ENCODE peak calls at places on chromosomes 11 and 22, in six cellular contexts. A is SK-N-SH, P is breast epithelium, Q is PC-3, E is spleen, G is body of pancreas. D is an unnamed sample. For H3K9me3, the result is how much of the 10 kb centered on the place peaks cover.

GRCh38 chr11:117583063-117583801 is 213.8 kb downstream of the DSCAML1 start:
- DNase-seq in G (no peak), Q (no peak), E (no peak), P (no peak), A (peak), D (no peak)

GRCh38 chr11:116217006-116217405 is 555.8 kb downstream of the BUD13 start:
- DNase-seq in A (no peak), E (no peak), G (peak), Q (peak), P (no peak), D (no peak)

GRCh38 chr22:35914665-35915476 is 113.8 kb downstream of the RBFOX2 start:
- DNase-seq in E (no peak), A (peak), G (peak), P (peak), Q (peak), D (peak)

GRCh38 chr11:103529217-103529684 is 420.0 kb downstream of the DYNC2H1 start:
- DNase-seq in G (no peak), P (no peak), Q (peak), A (no peak), E (no peak), D (no peak)

GRCh38 chr11:91394718-91395414 is 829.8 kb upstream of the FAT3 start:
- DNase-seq in E (peak), G (peak), P (no peak), A (peak), Q (peak), D (no peak)

GRCh38 chr22:21734540-21735197 is 925 bp downstream of the YPEL1 start:
- DNase-seq in G (peak), A (no peak), P (no peak), Q (no peak), E (no peak), D (no peak)

GRCh38 chr11:94539420-94539819 is 4.3 kb upstream of the FUT4 start:
- DNase-seq in A (no peak), P (no peak), Q (peak), G (peak), E (no peak), D (no peak)

GRCh38 chr11:120034881-120035620 is 102.9 kb downstream of the TRIM29 start:
- DNase-seq in A (no peak), G (no peak), E (no peak), Q (no peak), P (no peak), D (no peak)

GRCh38 chr22:34917239-34917638 is 148.7 kb upstream of the ISX start:
- DNase-seq in A (no peak), Q (no peak), G (no peak), E (no peak), P (no peak), D (no peak)

GRCh38 chr22:27308513-27308912 is 493.0 kb downstream of the MN1 start:
- DNase-seq in E (no peak), G (no peak), A (no peak), Q (no peak), P (no peak), D (no peak)

GRCh38 chr22:38155703-38156102 is 25.9 kb downstream of the PLA2G6 start:
- DNase-seq in A (no peak), Q (no peak), P (no peak), E (no peak), G (no peak), D (no peak)

GRCh38 chr11:15663778-15664218 is 549.1 kb downstream of the INSC start:
- DNase-seq in G (peak), E (no peak), P (no peak), Q (no peak), A (no peak), D (no peak)

GRCh38 chr11:65417702-65418430 is 4.7 kb upstream of the NEAT1 start:
- DNase-seq in E (peak), G (peak), P (no peak), Q (peak), A (peak), D (no peak)

GRCh38 chr11:121464352-121464946 is 11.7 kb upstream of the SORL1-AS1 start:
- DNase-seq in A (peak), Q (peak), E (peak), G (peak), P (peak), D (no peak)

GRCh38 chr22:46027219-46028068 is 50.5 kb upstream of the WNT7B start:
- DNase-seq in A (no peak), E (peak), Q (no peak), G (peak), P (no peak), D (no peak)

GRCh38 chr11:132052904-132053303 is 682.5 kb downstream of the NTM start:
- DNase-seq in P (no peak), A (no peak), Q (no peak), G (no peak), E (no peak), D (no peak)

GRCh38 chr11:20367313-20367948 is 3.9 kb downstream of the HTATIP2 start:
- DNase-seq in P (no peak), G (no peak), E (no peak), Q (peak), A (no peak), D (no peak)

GRCh38 chr11:16911658-16912057 is 102.6 kb downstream of the PLEKHA7 start:
- DNase-seq in G (no peak), Q (no peak), A (no peak), E (no peak), P (no peak), D (no peak)

GRCh38 chr11:8261921-8262551 is 1.6 kb downstream of the LMO1 start:
- DNase-seq in A (peak), E (peak), P (no peak), G (no peak), Q (no peak), D (no peak)

DNA sequence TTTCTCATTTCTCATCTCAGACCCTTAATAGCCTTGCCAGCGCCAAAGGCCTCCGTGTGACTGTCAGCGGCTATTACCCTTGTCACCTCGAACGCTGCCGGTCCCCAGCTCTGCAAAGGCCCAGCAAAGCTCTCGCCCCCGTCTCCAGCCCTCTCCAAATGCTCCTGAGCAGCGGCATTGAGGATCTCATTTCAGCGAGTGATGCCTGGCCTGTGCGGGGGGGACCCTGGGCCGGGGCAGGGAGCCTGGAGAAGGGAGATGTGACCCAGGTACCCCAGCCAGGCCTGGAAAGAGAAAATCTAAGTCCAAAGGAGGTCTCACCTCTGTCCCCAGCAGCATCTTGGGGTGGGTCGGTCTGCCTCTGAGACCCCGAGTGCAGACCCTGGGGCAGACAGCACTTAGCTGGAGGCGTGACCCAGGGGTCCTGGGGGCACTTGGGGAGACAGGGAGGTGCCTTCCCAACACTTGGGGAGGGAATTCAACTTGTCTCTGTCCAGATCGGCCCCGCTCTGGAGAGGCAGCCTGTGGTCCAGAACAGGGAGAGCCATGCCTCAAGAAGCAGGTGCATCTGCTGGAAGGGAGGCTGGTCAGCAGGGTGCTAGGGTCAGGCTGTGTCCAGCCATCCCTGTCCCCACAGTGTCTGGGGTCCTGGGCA is 521.3 kb downstream of the TBC1D22A start:
- DNase-seq in E (no peak), P (no peak), Q (no peak), G (no peak), A (peak), D (no peak)
- H3K9me3 ChIP-seq in E (under half), P (under half), Q (under half), G (under half), A (under half), D (under half)

DNA sequence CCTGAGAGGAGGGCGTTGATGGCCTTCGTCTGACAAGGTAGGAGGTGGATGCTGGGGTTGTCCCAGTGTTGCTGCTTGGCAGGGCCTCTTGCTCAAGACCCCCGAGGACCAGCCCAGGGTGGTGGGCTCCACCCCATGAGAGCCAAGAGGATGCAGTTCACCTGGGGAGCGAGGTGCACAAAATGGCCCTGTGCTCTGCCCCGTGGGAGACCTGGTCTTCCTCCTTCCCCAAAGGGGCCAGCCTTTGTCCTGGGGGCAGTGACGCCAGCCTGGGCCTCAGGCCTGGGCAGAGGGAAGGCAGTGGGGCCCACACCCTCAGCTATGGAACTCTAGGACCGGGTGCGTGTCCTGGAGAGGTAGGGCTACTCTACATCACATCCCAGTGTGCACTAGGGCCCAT is 1233.3 kb downstream of the TBC1D22A start:
- DNase-seq in E (peak), Q (no peak), P (no peak), G (no peak), A (no peak), D (no peak)
- H3K9me3 ChIP-seq in E (under half), Q (under half), P (under half), G (under half), A (under half), D (under half)

DNA sequence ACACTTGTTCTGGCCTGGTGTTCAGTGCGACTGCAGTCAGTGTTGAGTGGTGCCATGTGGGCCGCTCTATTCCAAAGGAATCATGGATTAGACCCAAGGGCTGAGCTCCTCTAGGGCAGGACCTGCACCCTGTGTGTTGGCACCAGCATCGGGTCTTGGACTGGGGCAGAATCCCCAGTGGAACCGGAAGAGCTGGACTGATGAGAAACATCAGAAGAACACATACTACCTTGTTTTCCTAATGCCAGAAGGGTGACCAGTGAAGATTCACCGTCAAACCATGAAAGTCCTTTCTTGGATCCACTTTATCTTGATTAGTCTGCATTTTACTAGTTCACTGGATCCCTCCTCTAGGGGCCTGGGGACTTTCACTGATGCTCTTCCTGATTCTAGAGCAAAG is 11.2 kb upstream of the GLB1L3 start:
- DNase-seq in G (no peak), Q (no peak), A (no peak), E (no peak), P (no peak), D (no peak)
- H3K9me3 ChIP-seq in G (under half), Q (under half), A (under half), E (under half), P (under half), D (under half)

DNA sequence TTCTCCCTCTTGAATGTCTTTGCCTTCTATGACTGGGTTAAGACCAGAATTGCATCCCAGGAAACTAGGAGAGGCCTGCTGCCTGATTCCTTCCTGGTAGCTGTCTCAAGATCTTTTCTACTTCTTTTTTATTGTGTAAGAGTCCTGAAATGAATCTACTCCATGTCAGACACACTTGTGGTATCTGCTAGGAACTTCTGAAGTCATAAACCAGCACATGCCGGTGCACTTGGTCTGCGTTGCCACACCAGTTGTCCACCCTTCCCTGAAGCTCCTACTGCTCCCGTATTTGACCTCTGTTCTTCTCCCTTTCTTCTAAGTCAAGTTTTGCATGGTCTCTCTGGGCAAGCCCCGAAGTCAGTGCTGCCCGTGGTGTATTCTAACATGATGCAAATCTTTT is 644.2 kb downstream of the ETS1 start:
- DNase-seq in Q (no peak), E (no peak), G (no peak), P (no peak), A (no peak), D (no peak)
- H3K9me3 ChIP-seq in Q (under half), E (under half), G (under half), P (under half), A (under half), D (under half)

GRCh38 chr11:58866788-58867187 is 22.3 kb upstream of the GLYATL2 start:
- DNase-seq in A (no peak), E (no peak), G (no peak), P (no peak), Q (no peak), D (no peak)

GRCh38 chr11:58856806-58857205 is 12.3 kb upstream of the GLYATL2 start:
- DNase-seq in A (no peak), G (no peak), E (no peak), Q (no peak), P (no peak), D (no peak)

GRCh38 chr11:58863697-58864096 is 19.2 kb upstream of the GLYATL2 start:
- DNase-seq in A (no peak), E (no peak), P (no peak), G (no peak), Q (no peak), D (no peak)

GRCh38 chr11:58864335-58864734 is 19.8 kb upstream of the GLYATL2 start:
- DNase-seq in E (no peak), Q (no peak), G (no peak), A (no peak), P (no peak), D (no peak)

DNA sequence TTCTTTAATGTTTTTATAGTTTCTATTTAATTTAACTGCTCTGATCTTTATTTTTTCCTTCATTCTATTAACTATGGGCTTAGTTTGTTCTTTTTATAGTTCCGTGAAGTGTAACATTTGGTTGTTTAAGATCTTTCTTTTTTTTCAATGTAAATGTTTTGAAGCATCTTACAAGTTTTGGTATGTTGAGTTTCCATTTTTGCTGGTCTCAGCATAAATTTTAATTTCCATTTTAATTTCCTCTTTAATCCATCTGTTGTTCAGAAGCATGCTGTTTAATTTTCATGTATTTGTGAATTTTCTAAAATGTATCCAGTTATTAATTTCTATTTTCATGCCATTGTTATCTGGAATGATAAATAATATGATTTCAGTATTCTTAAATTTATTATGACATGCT is 17.0 kb upstream of the GLYATL2 start:
- DNase-seq in G (no peak), E (no peak), A (no peak), P (no peak), Q (no peak), D (no peak)
- H3K9me3 ChIP-seq in G (under half), E (under half), A (under half), P (under half), Q (under half), D (under half)

GRCh38 chr22:49077586-49077985 is 750.1 kb downstream of the BRD1 start:
- DNase-seq in P (no peak), G (no peak), A (no peak), Q (no peak), E (no peak), D (no peak)
- H3K9me3 ChIP-seq in P (under half), G (under half), A (under half), Q (under half), E (under half), D (under half)

DNA sequence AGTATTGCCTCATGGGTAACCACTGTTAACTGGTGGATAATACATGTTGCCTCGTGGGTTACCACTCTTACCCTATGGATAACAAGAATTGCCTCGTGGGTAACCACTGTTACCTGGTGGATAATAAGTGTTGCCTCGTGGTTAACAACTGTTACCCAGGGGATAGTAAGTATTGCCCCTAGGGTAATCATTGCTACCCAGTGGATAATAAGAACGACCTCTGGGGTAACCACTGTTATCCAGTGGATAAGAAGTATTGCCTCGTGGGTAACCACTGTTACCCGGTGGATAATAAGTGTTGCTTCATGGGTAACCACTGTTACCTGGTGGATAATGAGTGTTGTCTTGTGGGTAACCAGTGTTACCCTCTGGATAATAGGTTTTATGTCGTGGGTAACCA is 28.1 kb upstream of the NXPE4 start:
- DNase-seq in P (no peak), A (no peak), E (no peak), G (no peak), Q (no peak), D (no peak)
- H3K9me3 ChIP-seq in P (under half), A (under half), E (under half), G (under half), Q (under half), D (under half)

D was measured in thoracic aorta.